ENCODE peak calls at places on chromosomes 2 and 18, in nine cellular contexts. V is sigmoid colon, B is fibroblast of lung, Z is fibroblast of mammary gland, C is suprapubic skin, P is BJ, R is fibroblast of villous mesenchyme, Y is uterus, U is RWPE2. D is an unnamed sample.

GRCh38 chr2:205730191-205730590 is 47.9 kb downstream of the NRP2 start:
- DNase-seq in V (no peak), B (peak), Z (no peak), C (no peak), P (no peak), R (no peak), Y (no peak), U (no peak), D (no peak)

GRCh38 chr2:29632018-29632417 is 289.4 kb downstream of the ALK start:
- DNase-seq in V (no peak), B (peak), Z (peak), C (no peak), P (no peak), R (no peak), Y (no peak), U (peak), D (no peak)

GRCh38 chr2:177396630-177397460 is 4.3 kb downstream of the AGPS start:
- DNase-seq in V (no peak), B (peak), Z (peak), C (no peak), P (no peak), R (peak), Y (no peak), U (no peak), D (peak)

GRCh38 chr18:79552696-79553095 is 126.9 kb upstream of the CTDP1 start:
- DNase-seq in V (no peak), B (no peak), Z (no peak), C (peak), P (no peak), R (no peak), Y (peak), U (peak), D (no peak)

GRCh38 chr2:166725907-166726306 is 162.4 kb upstream of the XIRP2 start:
- DNase-seq in V (no peak), B (no peak), Z (no peak), C (no peak), P (no peak), R (no peak), Y (no peak), U (no peak), D (no peak)

GRCh38 chr2:54422072-54422581 is 34.0 kb upstream of the SPTBN1 start:
- DNase-seq in V (no peak), B (no peak), Z (no peak), C (no peak), P (no peak), R (no peak), Y (no peak), U (no peak), D (no peak)

GRCh38 chr2:98911376-98912154 is 24.5 kb downstream of the CRACDL start:
- DNase-seq in V (peak), B (peak), Z (peak), C (peak), P (no peak), R (no peak), Y (no peak), U (no peak), D (peak)

GRCh38 chr2:231708773-231709635 is 679 bp downstream of the PTMA start:
- DNase-seq in V (no peak), B (peak), Z (peak), C (no peak), P (no peak), R (peak), Y (peak), U (no peak), D (peak)

GRCh38 chr2:9703085-9703641 is 72.4 kb upstream of the YWHAQ start:
- DNase-seq in V (no peak), B (peak), Z (peak), C (no peak), P (peak), R (peak), Y (peak), U (peak), D (peak)

GRCh38 chr18:25672490-25672889 is 320.5 kb upstream of the ZNF521 start:
- DNase-seq in V (no peak), B (no peak), Z (no peak), C (no peak), P (no peak), R (no peak), Y (no peak), U (no peak), D (no peak)

GRCh38 chr2:74147729-74148456 is at the start of gene BOLA3:
- DNase-seq in V (peak), B (peak), Z (peak), C (peak), P (no peak), R (peak), Y (peak), U (peak), D (peak)

GRCh38 chr2:54665436-54665856 is 58.0 kb upstream of the EML6 start:
- DNase-seq in V (no peak), B (peak), Z (peak), C (no peak), P (no peak), R (peak), Y (no peak), U (no peak), D (peak)

GRCh38 chr2:241309684-241310117 is 5.8 kb downstream of the HDLBP start:
- DNase-seq in V (no peak), B (peak), Z (peak), C (no peak), P (no peak), R (peak), Y (no peak), U (no peak), D (peak)

GRCh38 chr2:18749912-18750526 is 160.7 kb upstream of the NT5C1B start:
- DNase-seq in V (peak), B (peak), Z (peak), C (no peak), P (no peak), R (peak), Y (peak), U (no peak), D (peak)

GRCh38 chr2:207219716-207220414 is 54.1 kb upstream of the KLF7 start:
- DNase-seq in V (no peak), B (peak), Z (peak), C (no peak), P (peak), R (peak), Y (no peak), U (no peak), D (peak)

GRCh38 chr2:17426708-17427107 is 91.5 kb downstream of the RAD51AP2 start:
- DNase-seq in V (no peak), B (no peak), Z (no peak), C (no peak), P (no peak), R (no peak), Y (no peak), U (no peak), D (no peak)

GRCh38 chr18:35163736-35164532 is 76.9 kb upstream of the ZNF397 start:
- DNase-seq in V (no peak), B (no peak), Z (no peak), C (no peak), P (no peak), R (no peak), Y (no peak), U (no peak), D (no peak)

GRCh38 chr2:205531082-205531481 is 151.2 kb upstream of the NRP2 start:
- DNase-seq in V (no peak), B (no peak), Z (no peak), C (no peak), P (no peak), R (no peak), Y (no peak), U (no peak), D (no peak)

GRCh38 chr2:11508279-11508678 is 25.6 kb upstream of the GREB1 start:
- DNase-seq in V (no peak), B (no peak), Z (no peak), C (no peak), P (no peak), R (no peak), Y (no peak), U (no peak), D (no peak)

GRCh38 chr2:225668606-225669266 is 269.2 kb downstream of the NYAP2 start:
- DNase-seq in V (no peak), B (peak), Z (peak), C (no peak), P (peak), R (peak), Y (no peak), U (no peak), D (peak)

GRCh38 chr2:100482741-100483140 is 12.5 kb downstream of the NMS start:
- DNase-seq in V (no peak), B (no peak), Z (no peak), C (no peak), P (no peak), R (no peak), Y (no peak), U (no peak), D (peak)

GRCh38 chr2:42855221-42855970 is 63.0 kb upstream of the HAAO start:
- DNase-seq in V (peak), B (no peak), Z (no peak), C (no peak), P (no peak), R (no peak), Y (peak), U (no peak), D (no peak)

GRCh38 chr2:164288235-164288634 is 333.0 kb downstream of the GRB14 start:
- DNase-seq in V (no peak), B (no peak), Z (no peak), C (no peak), P (no peak), R (no peak), Y (no peak), U (no peak), D (no peak)

GRCh38 chr2:235223011-235223410 is 270.8 kb upstream of the AGAP1 start:
- DNase-seq in V (no peak), B (no peak), Z (peak), C (no peak), P (no peak), R (peak), Y (no peak), U (no peak), D (no peak)

GRCh38 chr2:179460101-179460500 is 195.5 kb upstream of the SESTD1 start:
- DNase-seq in V (no peak), B (no peak), Z (no peak), C (no peak), P (no peak), R (no peak), Y (no peak), U (no peak), D (no peak)

GRCh38 chr18:79384834-79385233 is 10.9 kb upstream of the NFATC1 start:
- DNase-seq in V (no peak), B (no peak), Z (no peak), C (no peak), P (no peak), R (no peak), Y (no peak), U (no peak), D (no peak)

GRCh38 chr2:240878341-240878936 is 9.8 kb downstream of the AGXT start:
- DNase-seq in V (no peak), B (no peak), Z (no peak), C (no peak), P (no peak), R (no peak), Y (no peak), U (no peak), D (no peak)

GRCh38 chr18:45863469-45863868 is 38.0 kb downstream of the SIGLEC15 start:
- DNase-seq in V (no peak), B (no peak), Z (no peak), C (no peak), P (no peak), R (no peak), Y (no peak), U (no peak), D (no peak)

GRCh38 chr2:113212245-113213060 is 38.7 kb downstream of the PSD4 start:
- DNase-seq in V (peak), B (no peak), Z (no peak), C (no peak), P (no peak), R (peak), Y (peak), U (no peak), D (no peak)

GRCh38 chr2:218003994-218004419 is 1.2 kb upstream of the TNS1 start:
- DNase-seq in V (peak), B (peak), Z (peak), C (no peak), P (peak), R (peak), Y (peak), U (no peak), D (peak)

GRCh38 chr2:128628206-128628605 is 309.5 kb upstream of the HS6ST1 start:
- DNase-seq in V (peak), B (no peak), Z (no peak), C (peak), P (no peak), R (no peak), Y (peak), U (no peak), D (no peak)

GRCh38 chr2:12652723-12653122 is 64.0 kb upstream of the TRIB2 start:
- DNase-seq in V (no peak), B (no peak), Z (no peak), C (no peak), P (no peak), R (no peak), Y (no peak), U (no peak), D (no peak)

GRCh38 chr2:36359006-36359580 is 3.5 kb downstream of the CRIM1 start:
- DNase-seq in V (no peak), B (no peak), Z (peak), C (no peak), P (no peak), R (no peak), Y (no peak), U (no peak), D (no peak)

GRCh38 chr2:2664989-2665833 is 334.1 kb upstream of the MYT1L start:
- DNase-seq in V (peak), B (peak), Z (peak), C (no peak), P (no peak), R (no peak), Y (no peak), U (peak), D (peak)

GRCh38 chr2:114762986-114763385 is 320.5 kb downstream of the DPP10 start:
- DNase-seq in V (no peak), B (no peak), Z (no peak), C (no peak), P (no peak), R (no peak), Y (no peak), U (no peak), D (no peak)

GRCh38 chr2:234548720-234549420 is 52.0 kb upstream of the ARL4C start:
- DNase-seq in V (peak), B (peak), Z (peak), C (no peak), P (no peak), R (no peak), Y (peak), U (no peak), D (peak)

GRCh38 chr2:172101707-172102158 is 967 bp downstream of the DLX2 start:
- DNase-seq in V (peak), B (no peak), Z (no peak), C (no peak), P (no peak), R (no peak), Y (no peak), U (no peak), D (no peak)

GRCh38 chr2:172100080-172101007 is 2.4 kb downstream of the DLX2 start:
- DNase-seq in V (no peak), B (no peak), Z (no peak), C (no peak), P (no peak), R (no peak), Y (no peak), U (no peak), D (no peak)

GRCh38 chr2:172099472-172100079 is 3.1 kb downstream of the DLX2 start:
- DNase-seq in V (no peak), B (no peak), Z (no peak), C (no peak), P (no peak), R (no peak), Y (no peak), U (no peak), D (no peak)

GRCh38 chr2:172102159-172102857 is 392 bp downstream of the DLX2 start:
- DNase-seq in V (peak), B (peak), Z (peak), C (no peak), P (no peak), R (peak), Y (no peak), U (peak), D (peak)

GRCh38 chr2:172101008-172101706 is 1.5 kb downstream of the DLX2 start:
- DNase-seq in V (no peak), B (no peak), Z (no peak), C (no peak), P (no peak), R (no peak), Y (no peak), U (no peak), D (no peak)
- H3K4me3 ChIP-seq in V (peak), B (no peak), Z (no peak), C (peak), P (peak), R (no peak), Y (no peak), U (peak), D (peak)

GRCh38 chr18:6015364-6015763 is 120.0 kb upstream of the TMEM200C start:
- DNase-seq in V (no peak), B (peak), Z (peak), C (no peak), P (no peak), R (no peak), Y (no peak), U (no peak), D (no peak)

GRCh38 chr18:6010284-6010683 is 115.0 kb upstream of the TMEM200C start:
- DNase-seq in V (no peak), B (peak), Z (peak), C (no peak), P (no peak), R (no peak), Y (no peak), U (no peak), D (peak)

GRCh38 chr18:6017160-6017559 is 121.8 kb upstream of the TMEM200C start:
- DNase-seq in V (no peak), B (peak), Z (no peak), C (no peak), P (no peak), R (no peak), Y (no peak), U (no peak), D (no peak)

GRCh38 chr18:6009751-6010150 is 114.4 kb upstream of the TMEM200C start:
- DNase-seq in V (no peak), B (peak), Z (peak), C (no peak), P (no peak), R (no peak), Y (no peak), U (no peak), D (peak)

DNA sequence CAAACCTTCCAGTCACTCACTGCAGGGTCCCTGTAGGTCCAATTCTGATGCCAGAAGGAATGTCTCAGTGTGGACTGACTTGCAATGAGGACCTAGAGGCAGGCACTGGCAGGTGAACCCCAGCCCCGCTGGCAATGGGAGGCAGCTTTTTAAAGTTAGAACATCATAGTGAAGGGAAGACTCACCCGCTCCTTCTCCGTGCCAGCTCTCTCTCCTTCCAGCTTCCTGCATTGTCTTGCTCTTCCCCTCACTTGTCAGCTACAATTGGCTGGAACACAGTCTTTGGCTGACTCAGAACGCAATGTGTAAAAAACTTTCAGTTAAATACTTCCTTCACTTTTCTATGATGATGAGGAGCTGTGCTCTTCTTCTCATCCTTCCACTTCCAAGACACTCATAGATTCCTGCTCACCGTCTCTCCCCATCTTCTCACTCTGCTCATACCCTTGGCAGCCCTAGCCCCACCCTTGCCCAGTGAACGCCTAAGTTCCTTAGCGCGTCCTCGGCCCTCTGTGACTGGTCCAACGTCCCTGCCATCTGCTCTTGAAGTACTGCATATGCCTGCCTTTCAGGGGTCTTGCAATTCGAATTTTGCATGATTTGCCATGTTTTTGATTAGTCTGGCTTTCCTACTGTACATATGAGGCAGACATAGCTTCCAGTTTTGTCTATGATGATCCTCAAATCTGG is 117.9 kb upstream of the TMEM200C start:
- DNase-seq in V (no peak), B (peak), Z (peak), C (no peak), P (no peak), R (no peak), Y (no peak), U (no peak), D (peak)
- TF ChIP-seq CTCF in V (no peak), B (no peak), Z (no peak), C (no peak), P (no peak), R (no peak), Y (no peak), U (no peak), D (no peak)

GRCh38 chr2:210224660-210225460 is at the start of gene ACADL:
- DNase-seq in V (no peak), B (peak), Z (peak), C (peak), P (no peak), R (peak), Y (peak), U (no peak), D (peak)
- H3K4me3 ChIP-seq in V (peak), B (peak), Z (peak), C (peak), P (peak), R (peak), Y (peak), U (peak), D (peak)

GRCh38 chr2:120958623-120959366 is 223.1 kb downstream of the GLI2 start:
- DNase-seq in V (no peak), B (no peak), Z (no peak), C (no peak), P (no peak), R (peak), Y (no peak), U (no peak), D (no peak)
- TF ChIP-seq CTCF in V (no peak), B (peak), Z (peak), C (no peak), P (peak), R (peak), Y (no peak), U (no peak), D (peak)

D was measured in fibroblast of pulmonary artery.